ENCODE peak calls at places on chromosomes 5 and 9, in six cellular contexts. P is SK-N-SH; A is uterus; O is CD4-positive, alpha-beta memory T cell; F is HAP-1; G is IMR-90. Z is an unnamed sample. For H3K27me3 and H3K4me1, the result is how much of the 10 kb centered on the place peaks cover.

GRCh38 chr9:123640792-123641222 is 284.8 kb downstream of the CRB2 start:
- DNase-seq in P (no peak), A (no peak), O (no peak), F (no peak), G (no peak), Z (no peak)

GRCh38 chr5:44002381-44002901 is 386.8 kb downstream of the FGF10 start:
- DNase-seq in P (no peak), A (no peak), O (no peak), F (no peak), G (peak), Z (no peak)

GRCh38 chr9:92724528-92725265 is 39.9 kb downstream of the BICD2 start:
- DNase-seq in P (no peak), A (no peak), O (no peak), F (peak), G (no peak), Z (no peak)

GRCh38 chr5:30765227-30765626 is 428.3 kb upstream of the CDH6 start:
- DNase-seq in P (no peak), A (no peak), O (no peak), F (no peak), G (peak), Z (no peak)

GRCh38 chr9:112380102-112380581 is at the start of gene HSDL2:
- DNase-seq in P (no peak), A (peak), O (no peak), F (peak), G (peak), Z (no peak)

GRCh38 chr5:132238901-132239500 is 11.3 kb upstream of the P4HA2 start:
- DNase-seq in P (no peak), A (peak), O (no peak), F (no peak), G (no peak), Z (no peak)

GRCh38 chr5:66144799-66145390 is 795 bp downstream of the SREK1 start:
- DNase-seq in P (no peak), A (no peak), O (no peak), F (no peak), G (no peak), Z (no peak)

GRCh38 chr9:123329329-123329955 is 26.6 kb upstream of the CRB2 start:
- DNase-seq in P (no peak), A (no peak), O (no peak), F (no peak), G (no peak), Z (no peak)

GRCh38 chr5:5666076-5666365 is 243.5 kb downstream of the ICE1 start:
- DNase-seq in P (no peak), A (no peak), O (no peak), F (no peak), G (no peak), Z (no peak)

GRCh38 chr5:68544091-68544655 is 328.6 kb downstream of the PIK3R1 start:
- DNase-seq in P (no peak), A (no peak), O (no peak), F (peak), G (no peak), Z (no peak)

GRCh38 chr5:132363431-132364112 is 5.9 kb upstream of the SLC22A5 start:
- DNase-seq in P (no peak), A (peak), O (no peak), F (no peak), G (peak), Z (no peak)

GRCh38 chr5:67610191-67610912 is 413.8 kb upstream of the CD180 start:
- DNase-seq in P (no peak), A (no peak), O (no peak), F (no peak), G (no peak), Z (no peak)

GRCh38 chr9:18829858-18830257 is 203.2 kb downstream of the SAXO1 start:
- DNase-seq in P (no peak), A (peak), O (no peak), F (no peak), G (peak), Z (no peak)

GRCh38 chr9:109767404-109767803 is 12.6 kb upstream of the PALM2AKAP2 start:
- DNase-seq in P (no peak), A (no peak), O (no peak), F (no peak), G (no peak), Z (no peak)

GRCh38 chr9:120946259-120946658 is 19.7 kb upstream of the TRAF1 start:
- DNase-seq in P (no peak), A (no peak), O (no peak), F (no peak), G (peak), Z (no peak)

GRCh38 chr9:108212179-108212578 is 643.6 kb downstream of the ACTL7B start:
- DNase-seq in P (no peak), A (no peak), O (no peak), F (peak), G (no peak), Z (no peak)

GRCh38 chr9:138072161-138072842 is 194.7 kb downstream of the CACNA1B start:
- DNase-seq in P (peak), A (no peak), O (no peak), F (no peak), G (no peak), Z (no peak)
- H3K27me3 ChIP-seq in P (under half), A (under half), O (under half), F (under half), G (under half), Z (under half)

GRCh38 chr9:133344071-133344470 is 3.9 kb downstream of the MED22 start:
- DNase-seq in P (no peak), A (no peak), O (no peak), F (no peak), G (no peak), Z (no peak)
- H3K4me1 ChIP-seq in P (under half), A (under half), O (under half), F (under half), G (under half), Z (under half)

GRCh38 chr5:81180780-81181179 is 52.3 kb upstream of the CKMT2 start:
- DNase-seq in P (no peak), A (no peak), O (no peak), F (no peak), G (no peak), Z (no peak)
- H3K4me3 ChIP-seq in P (no peak), A (no peak), O (no peak), F (no peak), G (no peak), Z (no peak)

DNA sequence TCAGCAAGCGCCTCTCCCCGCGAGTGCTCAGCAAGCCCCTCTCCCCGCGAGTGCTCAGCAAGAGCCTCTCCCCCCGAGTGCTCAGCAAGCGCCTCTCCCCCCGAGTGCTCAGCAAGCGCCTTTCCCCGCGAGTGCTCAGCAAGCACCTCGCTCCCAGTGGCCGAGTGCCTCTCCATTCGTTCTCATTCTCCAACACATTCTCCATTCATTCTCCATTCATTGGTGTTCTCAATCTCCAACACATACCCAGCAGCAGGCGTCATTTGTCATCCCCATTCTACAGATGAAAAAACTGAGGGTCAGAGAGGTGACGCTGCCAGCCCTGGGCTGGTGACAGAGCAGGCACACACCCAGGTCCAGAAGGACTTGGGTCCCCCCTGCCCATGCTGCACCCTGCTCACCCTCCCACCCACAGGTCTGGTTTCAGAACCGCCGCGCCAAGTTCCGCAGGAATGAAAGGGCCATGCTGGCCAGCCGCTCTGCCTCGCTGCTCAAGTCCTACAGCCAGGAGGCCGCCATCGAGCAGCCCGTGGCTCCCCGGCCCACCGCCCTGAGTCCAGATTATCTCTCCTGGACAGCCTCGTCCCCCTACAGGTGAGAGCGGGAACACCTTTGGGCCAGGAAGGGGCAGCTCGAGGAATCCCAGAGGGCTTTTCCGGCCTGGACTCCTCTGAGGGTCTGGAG is 32.5 kb downstream of the PTGES start:
- DNase-seq in P (peak), A (no peak), O (no peak), F (peak), G (no peak), Z (no peak)
- H3K27me3 ChIP-seq in P (under half), A (under half), O (under half), F (under half), G (under half), Z (under half)

GRCh38 chr5:72844218-72844603 is 27.8 kb downstream of the TNPO1 start:
- DNase-seq in P (no peak), A (no peak), O (no peak), F (no peak), G (no peak), Z (no peak)

GRCh38 chr5:72846483-72846882 is 30.0 kb downstream of the TNPO1 start:
- DNase-seq in P (no peak), A (no peak), O (no peak), F (no peak), G (no peak), Z (no peak)

GRCh38 chr5:72845889-72846288 is 29.4 kb downstream of the TNPO1 start:
- DNase-seq in P (no peak), A (no peak), O (no peak), F (no peak), G (no peak), Z (no peak)

GRCh38 chr5:72841756-72842535 is 25.5 kb downstream of the TNPO1 start:
- DNase-seq in P (no peak), A (no peak), O (no peak), F (no peak), G (peak), Z (no peak)

GRCh38 chr5:72842816-72843215 is 26.4 kb downstream of the TNPO1 start:
- DNase-seq in P (no peak), A (no peak), O (no peak), F (no peak), G (peak), Z (no peak)
- H3K4me1 ChIP-seq in P (under half), A (under half), O (under half), F (under half), G (under half), Z (under half)

Z was measured in naive thymus-derived CD4-positive, alpha-beta T cell.